ENCODE peak calls at places on chromosomes 16 and 17, in six cellular contexts. R is A549, B is K562, E is upper lobe of left lung, C is GM12878, M is HepG2. I is an unnamed sample.
A peak's percentile ranks its signal among the peaks of the same experiment; 100 is the strongest.

GRCh38 chr17:38667787-38668122 is 7.0 kb downstream of the EPOP start:
- ATAC-seq in R (no peak), E (no peak), B (no peak), C (no peak), M (no peak), I (no peak)

GRCh38 chr17:35879748-35880654 is at the start of gene CCL5:
- ATAC-seq in M (no peak), E (peak; percentile 58), R (peak; percentile 14), C (peak; percentile 95), B (peak; percentile 76), I (peak; percentile 10)

GRCh38 chr17:5773942-5774341 is 189.6 kb upstream of the NLRP1 start:
- ATAC-seq in E (no peak), C (no peak), R (no peak), B (no peak), M (no peak), I (no peak)

GRCh38 chr17:33205552-33205951 is 87.5 kb downstream of the ASIC2 start:
- ATAC-seq in C (no peak), M (no peak), E (no peak), R (no peak), B (peak; percentile 44), I (no peak)

GRCh38 chr16:47342055-47342454 is 118.8 kb downstream of the ITFG1 start:
- ATAC-seq in R (no peak), B (no peak), E (no peak), C (no peak), M (no peak), I (no peak)

GRCh38 chr17:65572581-65573282 is 11.3 kb upstream of the AXIN2 start:
- ATAC-seq in C (no peak), B (no peak), R (no peak), M (peak; percentile 71), E (no peak), I (no peak)

GRCh38 chr16:64791756-64792155 is 330.1 kb downstream of the CDH11 start:
- ATAC-seq in R (no peak), B (no peak), C (no peak), M (no peak), E (no peak), I (no peak)

GRCh38 chr17:37048806-37049205 is 100.1 kb downstream of the AATF start:
- ATAC-seq in M (no peak), C (no peak), R (no peak), B (no peak), E (no peak), I (no peak)

GRCh38 chr16:1638757-1639156 is 26.6 kb downstream of the CRAMP1 start:
- ATAC-seq in R (no peak), B (no peak), C (no peak), M (no peak), E (no peak), I (no peak)

GRCh38 chr17:73991260-73991659 is 212.2 kb upstream of the RPL38 start:
- ATAC-seq in B (no peak), R (no peak), E (no peak), C (no peak), M (no peak), I (no peak)

GRCh38 chr16:878886-879285 is 78.4 kb upstream of the GNG13 start:
- ATAC-seq in E (no peak), R (no peak), M (no peak), C (no peak), B (no peak), I (no peak)

GRCh38 chr17:35244345-35245195 is 1.7 kb downstream of the SLFN5 start:
- ATAC-seq in C (peak; percentile 9), B (peak; percentile 59), M (no peak), R (peak; percentile 19), E (no peak), I (peak; percentile 69)

GRCh38 chr17:43543771-43544575 is 2.2 kb downstream of the ETV4 start:
- ATAC-seq in B (no peak), C (no peak), R (no peak), E (no peak), M (no peak), I (no peak)

GRCh38 chr17:27559506-27559931 is 71.5 kb upstream of the LGALS9 start:
- ATAC-seq in M (peak; percentile 66), E (peak; percentile 45), B (peak; percentile 24), R (no peak), C (no peak), I (peak; percentile 68)

GRCh38 chr17:31738488-31738887 is 120.6 kb downstream of the COPRS start:
- ATAC-seq in E (no peak), C (no peak), B (no peak), M (no peak), R (no peak), I (no peak)

GRCh38 chr17:38879878-38880727 is 10.2 kb downstream of the LASP1 start:
- ATAC-seq in R (peak; percentile 64), E (peak; percentile 48), C (no peak), M (no peak), B (no peak), I (peak; percentile 66)

GRCh38 chr16:85979605-85980004 is 80.6 kb downstream of the IRF8 start:
- ATAC-seq in R (no peak), B (peak; percentile 71), M (peak; percentile 26), E (no peak), C (peak; percentile 94), I (no peak)

GRCh38 chr16:62585041-62585545 is 548.9 kb upstream of the CDH8 start:
- ATAC-seq in R (no peak), E (no peak), M (no peak), C (no peak), B (no peak), I (no peak)

GRCh38 chr17:37770631-37771518 is 26.0 kb upstream of the HNF1B start:
- ATAC-seq in C (peak; percentile 5), R (peak; percentile 89), B (peak; percentile 77), M (peak; percentile 81), E (no peak), I (no peak)

GRCh38 chr16:84379731-84380369 is 11.5 kb downstream of the ATP2C2 start:
- ATAC-seq in E (peak; percentile 52), C (no peak), M (no peak), B (no peak), R (peak; percentile 21), I (no peak)

GRCh38 chr16:9259914-9260608 is 168.6 kb downstream of the HAPSTR1 start:
- ATAC-seq in B (no peak), C (no peak), R (no peak), M (peak; percentile 84), E (no peak), I (no peak)

GRCh38 chr17:81115219-81115618 is 50.1 kb upstream of the PVALEF start:
- ATAC-seq in B (no peak), E (no peak), R (no peak), M (no peak), C (no peak), I (no peak)

GRCh38 chr17:81116704-81117103 is 48.6 kb upstream of the PVALEF start:
- ATAC-seq in R (no peak), M (no peak), E (no peak), B (no peak), C (no peak), I (no peak)

GRCh38 chr17:81114694-81115093 is 50.6 kb upstream of the PVALEF start:
- ATAC-seq in E (no peak), M (no peak), C (no peak), R (no peak), B (no peak), I (no peak)

GRCh38 chr17:81117672-81118198 is 47.6 kb upstream of the PVALEF start:
- ATAC-seq in B (no peak), C (no peak), E (no peak), M (no peak), R (no peak), I (no peak)

DNA sequence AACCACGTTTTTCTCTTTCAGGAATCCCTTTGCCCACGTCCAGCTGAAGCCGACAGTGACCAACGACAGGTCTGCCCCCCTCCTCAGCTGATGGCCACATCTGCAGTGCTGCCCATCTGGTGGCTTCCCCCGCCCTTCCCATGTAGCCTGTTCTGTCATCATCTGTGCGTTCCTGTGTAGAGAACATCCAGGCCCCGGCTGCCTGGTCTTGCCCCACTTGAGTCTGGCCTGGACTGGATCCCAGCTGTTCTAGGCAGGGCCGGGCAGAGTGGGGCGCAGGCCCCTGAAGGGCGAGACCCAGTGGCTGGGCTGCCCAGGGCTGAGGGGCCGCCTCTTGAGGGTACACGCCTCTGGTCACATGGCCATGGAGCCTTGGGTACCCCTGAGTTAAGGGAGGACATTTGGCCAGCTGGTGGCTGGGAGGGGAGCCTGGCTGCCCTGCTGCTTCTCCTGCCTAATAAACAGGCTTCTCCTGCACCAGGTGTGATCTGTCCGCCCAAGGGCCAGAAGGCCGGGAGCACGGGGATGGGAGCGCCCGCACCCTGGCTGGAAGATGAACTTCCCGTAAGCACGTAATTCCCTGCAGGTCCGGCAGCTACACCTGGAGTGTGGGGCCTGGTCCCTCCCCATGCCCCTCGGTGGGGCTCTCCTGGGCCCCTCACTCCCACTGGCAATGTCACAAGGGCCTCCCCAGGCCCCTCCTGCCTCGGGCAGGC is 49.4 kb upstream of the PVALEF start:
- ATAC-seq in C (no peak), B (no peak), E (no peak), M (no peak), R (no peak), I (no peak)
- TF ChIP-seq EP300 in C (no peak), B (no peak), E (no peak), M (no peak), R (no peak), I (no peak)

GRCh38 chr17:76569607-76570279 is 15.9 kb downstream of the ST6GALNAC2 start:
- ATAC-seq in E (no peak), B (no peak), M (peak; percentile 70), R (peak; percentile 16), C (no peak), I (peak; percentile 44)
- TF ChIP-seq EP300 in E (no peak), B (no peak), M (peak; percentile 22), R (no peak), C (no peak), I (no peak)

GRCh38 chr16:57748596-57748995 is 13.0 kb downstream of the KATNB1 start:
- ATAC-seq in C (no peak), E (no peak), R (no peak), M (no peak), B (no peak), I (no peak)

GRCh38 chr16:57747091-57747490 is 11.5 kb downstream of the KATNB1 start:
- ATAC-seq in R (no peak), C (no peak), E (no peak), B (no peak), M (no peak), I (no peak)

GRCh38 chr16:57749101-57749692 is 13.6 kb downstream of the KATNB1 start:
- ATAC-seq in C (no peak), B (no peak), R (no peak), M (no peak), E (no peak), I (no peak)

GRCh38 chr16:57747996-57748395 is 12.4 kb downstream of the KATNB1 start:
- ATAC-seq in B (no peak), R (no peak), E (no peak), C (no peak), M (no peak), I (no peak)

DNA sequence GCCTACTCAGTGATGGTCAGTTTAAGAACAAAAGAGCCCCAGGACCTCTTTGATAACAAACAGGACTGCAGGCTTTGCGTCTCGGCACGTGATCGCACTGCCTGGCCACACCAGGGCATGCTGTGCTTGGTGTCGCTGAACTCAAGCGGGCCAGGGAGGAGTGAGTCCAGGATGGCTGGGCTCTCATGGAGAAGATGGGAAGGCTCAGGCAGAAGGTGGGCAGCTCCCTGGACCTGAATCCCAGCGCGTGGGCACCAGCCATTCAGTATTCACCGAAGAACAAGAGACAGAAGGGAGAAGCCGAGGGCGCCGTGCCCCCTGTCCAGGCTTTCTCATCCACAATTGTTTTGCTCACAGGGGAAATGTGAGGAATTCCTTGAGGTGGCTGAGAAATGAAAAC is 11.9 kb downstream of the KATNB1 start:
- ATAC-seq in R (no peak), M (no peak), C (no peak), E (no peak), B (no peak), I (no peak)
- TF ChIP-seq EP300 in R (no peak), M (no peak), C (no peak), E (no peak), B (no peak), I (no peak)

GRCh38 chr17:16107165-16107770 is 107.6 kb downstream of the TTC19 start:
- ATAC-seq in C (no peak), B (no peak), E (no peak), M (no peak), R (no peak), I (peak; percentile 16)
- TF ChIP-seq EP300 in C (no peak), B (no peak), E (no peak), M (no peak), R (no peak), I (no peak)

I was measured in gastroesophageal sphincter.